ENCODE peak calls at places on chromosomes 5 and 9, in ten cellular contexts. One of them, this sample, is unnamed.

GRCh38 chr9:82599550-82599949 is 463.4 kb downstream of the RASEF start:
- DNase-seq in heart right ventricle: no peak
- DNase-seq in IMR-90: no peak
- DNase-seq in right lobe of liver: no peak
- DNase-seq in upper lobe of right lung: no peak
- DNase-seq in tibial nerve: no peak
- DNase-seq in AG10803: no peak
- DNase-seq in choroid plexus epithelial cell: no peak
- DNase-seq in SK-N-SH: no peak
- DNase-seq in HepG2: no peak
- DNase-seq in this sample: no peak

GRCh38 chr9:127708952-127709587 is 2.3 kb downstream of the CFAP157 start:
- DNase-seq in heart right ventricle: no peak
- DNase-seq in SK-N-SH: no peak
- DNase-seq in choroid plexus epithelial cell: no peak
- DNase-seq in right lobe of liver: no peak
- DNase-seq in tibial nerve: no peak
- DNase-seq in upper lobe of right lung: no peak
- DNase-seq in IMR-90: no peak
- DNase-seq in HepG2: no peak
- DNase-seq in AG10803: no peak
- DNase-seq in this sample: no peak

GRCh38 chr9:98374385-98375051 is 119.1 kb upstream of the TBC1D2 start:
- DNase-seq in tibial nerve: no peak
- DNase-seq in SK-N-SH: no peak
- DNase-seq in HepG2: peak; percentile 41
- DNase-seq in IMR-90: peak; percentile 96
- DNase-seq in upper lobe of right lung: no peak
- DNase-seq in right lobe of liver: no peak
- DNase-seq in heart right ventricle: no peak
- DNase-seq in AG10803: peak; percentile 87
- DNase-seq in choroid plexus epithelial cell: peak; percentile 81
- DNase-seq in this sample: no peak

GRCh38 chr9:4371108-4371507 is 71.2 kb upstream of the GLIS3 start:
- DNase-seq in choroid plexus epithelial cell: peak; percentile 68
- DNase-seq in SK-N-SH: no peak
- DNase-seq in IMR-90: peak; percentile 92
- DNase-seq in heart right ventricle: no peak
- DNase-seq in right lobe of liver: no peak
- DNase-seq in AG10803: peak; percentile 84
- DNase-seq in HepG2: no peak
- DNase-seq in upper lobe of right lung: no peak
- DNase-seq in tibial nerve: no peak
- DNase-seq in this sample: no peak

GRCh38 chr5:65718576-65719310 is 3.2 kb downstream of the SGTB start:
- DNase-seq in upper lobe of right lung: no peak
- DNase-seq in SK-N-SH: no peak
- DNase-seq in tibial nerve: no peak
- DNase-seq in choroid plexus epithelial cell: no peak
- DNase-seq in HepG2: no peak
- DNase-seq in IMR-90: no peak
- DNase-seq in right lobe of liver: no peak
- DNase-seq in AG10803: no peak
- DNase-seq in heart right ventricle: no peak
- DNase-seq in this sample: no peak

GRCh38 chr5:140393738-140394137 is 7.9 kb upstream of the ANKHD1 start:
- DNase-seq in IMR-90: no peak
- DNase-seq in heart right ventricle: no peak
- DNase-seq in AG10803: no peak
- DNase-seq in tibial nerve: no peak
- DNase-seq in choroid plexus epithelial cell: no peak
- DNase-seq in upper lobe of right lung: no peak
- DNase-seq in HepG2: no peak
- DNase-seq in right lobe of liver: no peak
- DNase-seq in SK-N-SH: no peak
- DNase-seq in this sample: no peak

GRCh38 chr9:18215626-18216025 is 258.3 kb upstream of the ADAMTSL1 start:
- DNase-seq in tibial nerve: no peak
- DNase-seq in right lobe of liver: no peak
- DNase-seq in choroid plexus epithelial cell: no peak
- DNase-seq in upper lobe of right lung: no peak
- DNase-seq in IMR-90: no peak
- DNase-seq in AG10803: peak; percentile 15
- DNase-seq in heart right ventricle: no peak
- DNase-seq in SK-N-SH: no peak
- DNase-seq in HepG2: no peak
- DNase-seq in this sample: no peak

GRCh38 chr9:89498845-89499480 is 1.1 kb upstream of the SEMA4D start:
- DNase-seq in heart right ventricle: no peak
- DNase-seq in tibial nerve: no peak
- DNase-seq in SK-N-SH: no peak
- DNase-seq in upper lobe of right lung: no peak
- DNase-seq in IMR-90: no peak
- DNase-seq in HepG2: no peak
- DNase-seq in AG10803: no peak
- DNase-seq in right lobe of liver: no peak
- DNase-seq in choroid plexus epithelial cell: no peak
- DNase-seq in this sample: no peak

GRCh38 chr5:151451626-151452520 is 4.5 kb downstream of the SLC36A1 start:
- DNase-seq in upper lobe of right lung: no peak
- DNase-seq in right lobe of liver: no peak
- DNase-seq in IMR-90: peak; percentile 69
- DNase-seq in choroid plexus epithelial cell: peak; percentile 43
- DNase-seq in AG10803: peak; percentile 29
- DNase-seq in tibial nerve: no peak
- DNase-seq in heart right ventricle: no peak
- DNase-seq in HepG2: peak; percentile 83
- DNase-seq in SK-N-SH: no peak
- DNase-seq in this sample: no peak

GRCh38 chr5:154686490-154686889 is 68.7 kb upstream of the LARP1 start:
- DNase-seq in tibial nerve: no peak
- DNase-seq in IMR-90: no peak
- DNase-seq in SK-N-SH: no peak
- DNase-seq in AG10803: no peak
- DNase-seq in heart right ventricle: no peak
- DNase-seq in upper lobe of right lung: no peak
- DNase-seq in HepG2: no peak
- DNase-seq in choroid plexus epithelial cell: peak; percentile 19
- DNase-seq in right lobe of liver: no peak
- DNase-seq in this sample: no peak

GRCh38 chr5:3339798-3340115 is 255.9 kb upstream of the IRX1 start:
- DNase-seq in choroid plexus epithelial cell: no peak
- DNase-seq in upper lobe of right lung: no peak
- DNase-seq in right lobe of liver: no peak
- DNase-seq in HepG2: no peak
- DNase-seq in tibial nerve: no peak
- DNase-seq in AG10803: no peak
- DNase-seq in heart right ventricle: no peak
- DNase-seq in IMR-90: no peak
- DNase-seq in SK-N-SH: no peak
- DNase-seq in this sample: no peak

GRCh38 chr9:78932849-78933627 is 636.1 kb downstream of the PSAT1 start:
- DNase-seq in IMR-90: peak; percentile 85
- DNase-seq in tibial nerve: no peak
- DNase-seq in choroid plexus epithelial cell: peak; percentile 77
- DNase-seq in right lobe of liver: no peak
- DNase-seq in upper lobe of right lung: no peak
- DNase-seq in SK-N-SH: no peak
- DNase-seq in HepG2: no peak
- DNase-seq in heart right ventricle: no peak
- DNase-seq in AG10803: peak; percentile 70
- DNase-seq in this sample: no peak

GRCh38 chr5:180860887-180861822 is at the start of gene ZFP62:
- DNase-seq in right lobe of liver: peak; percentile 94
- DNase-seq in upper lobe of right lung: peak; percentile 96
- DNase-seq in HepG2: peak; percentile 77
- DNase-seq in SK-N-SH: peak; percentile 94
- DNase-seq in IMR-90: peak; percentile 87
- DNase-seq in AG10803: peak; percentile 90
- DNase-seq in choroid plexus epithelial cell: peak; percentile 91
- DNase-seq in tibial nerve: peak; percentile 67
- DNase-seq in heart right ventricle: peak; percentile 91
- DNase-seq in this sample: peak; percentile 92
- TF ChIP-seq CTCF in right lobe of liver: peak; percentile 12
- TF ChIP-seq CTCF in upper lobe of right lung: peak; percentile 12
- TF ChIP-seq CTCF in HepG2: peak; percentile 4
- TF ChIP-seq CTCF in SK-N-SH: no peak
- TF ChIP-seq CTCF in IMR-90: no peak
- TF ChIP-seq CTCF in AG10803: no peak
- TF ChIP-seq CTCF in choroid plexus epithelial cell: no peak
- TF ChIP-seq CTCF in tibial nerve: no peak
- TF ChIP-seq CTCF in heart right ventricle: no peak
- TF ChIP-seq CTCF in this sample: no peak

GRCh38 chr5:958701-959571 is 49.7 kb upstream of the NKD2 start:
- DNase-seq in right lobe of liver: peak; percentile 84
- DNase-seq in IMR-90: peak; percentile 54
- DNase-seq in upper lobe of right lung: peak; percentile 74
- DNase-seq in AG10803: peak; percentile 88
- DNase-seq in SK-N-SH: peak; percentile 43
- DNase-seq in HepG2: peak; percentile 75
- DNase-seq in choroid plexus epithelial cell: no peak
- DNase-seq in heart right ventricle: peak; percentile 9
- DNase-seq in tibial nerve: no peak
- DNase-seq in this sample: no peak

GRCh38 chr5:959581-960531 is 48.7 kb upstream of the NKD2 start:
- DNase-seq in IMR-90: no peak
- DNase-seq in heart right ventricle: peak; percentile 3
- DNase-seq in tibial nerve: no peak
- DNase-seq in choroid plexus epithelial cell: no peak
- DNase-seq in right lobe of liver: no peak
- DNase-seq in upper lobe of right lung: peak; percentile 64
- DNase-seq in AG10803: no peak
- DNase-seq in SK-N-SH: peak; percentile 29
- DNase-seq in HepG2: no peak
- DNase-seq in this sample: no peak

GRCh38 chr5:957730-958485 is 50.7 kb upstream of the NKD2 start:
- DNase-seq in choroid plexus epithelial cell: no peak
- DNase-seq in AG10803: peak; percentile 32
- DNase-seq in upper lobe of right lung: peak; percentile 56
- DNase-seq in tibial nerve: no peak
- DNase-seq in HepG2: no peak
- DNase-seq in SK-N-SH: peak; percentile 41
- DNase-seq in heart right ventricle: peak; percentile 3
- DNase-seq in IMR-90: peak; percentile 9
- DNase-seq in right lobe of liver: no peak
- DNase-seq in this sample: no peak

GRCh38 chr5:956178-956761 is 52.3 kb upstream of the NKD2 start:
- DNase-seq in IMR-90: no peak
- DNase-seq in tibial nerve: no peak
- DNase-seq in HepG2: no peak
- DNase-seq in heart right ventricle: peak; percentile 2
- DNase-seq in upper lobe of right lung: peak; percentile 60
- DNase-seq in right lobe of liver: no peak
- DNase-seq in SK-N-SH: peak; percentile 2
- DNase-seq in choroid plexus epithelial cell: no peak
- DNase-seq in AG10803: no peak
- DNase-seq in this sample: no peak

GRCh38 chr5:956941-957729 is 51.5 kb upstream of the NKD2 start:
- DNase-seq in upper lobe of right lung: peak; percentile 64
- DNase-seq in AG10803: peak; percentile 94
- DNase-seq in heart right ventricle: peak; percentile 5
- DNase-seq in choroid plexus epithelial cell: peak; percentile 67
- DNase-seq in right lobe of liver: no peak
- DNase-seq in tibial nerve: no peak
- DNase-seq in SK-N-SH: peak; percentile 28
- DNase-seq in IMR-90: peak; percentile 90
- DNase-seq in HepG2: peak; percentile 77
- DNase-seq in this sample: no peak
- H3K4me3 ChIP-seq in upper lobe of right lung: no peak overlapping the region
- H3K4me3 ChIP-seq in AG10803: no peak overlapping the region
- H3K4me3 ChIP-seq in heart right ventricle: no peak overlapping the region
- H3K4me3 ChIP-seq in choroid plexus epithelial cell: no peak overlapping the region
- H3K4me3 ChIP-seq in right lobe of liver: no peak overlapping the region
- H3K4me3 ChIP-seq in tibial nerve: no peak overlapping the region
- H3K4me3 ChIP-seq in SK-N-SH: peak overlapping the region; percentile 36
- H3K4me3 ChIP-seq in IMR-90: no peak overlapping the region
- H3K4me3 ChIP-seq in HepG2: peak overlapping the region; percentile 5
- H3K4me3 ChIP-seq in this sample: no peak overlapping the region

GRCh38 chr5:1886634-1887399 is 4.1 kb upstream of the IRX4 start:
- DNase-seq in AG10803: no peak
- DNase-seq in HepG2: no peak
- DNase-seq in tibial nerve: no peak
- DNase-seq in upper lobe of right lung: no peak
- DNase-seq in IMR-90: no peak
- DNase-seq in heart right ventricle: no peak
- DNase-seq in choroid plexus epithelial cell: no peak
- DNase-seq in SK-N-SH: no peak
- DNase-seq in right lobe of liver: no peak
- DNase-seq in this sample: no peak
- TF ChIP-seq CTCF in AG10803: no peak
- TF ChIP-seq CTCF in HepG2: no peak
- TF ChIP-seq CTCF in tibial nerve: no peak
- TF ChIP-seq CTCF in upper lobe of right lung: no peak
- TF ChIP-seq CTCF in IMR-90: no peak
- TF ChIP-seq CTCF in heart right ventricle: no peak
- TF ChIP-seq CTCF in choroid plexus epithelial cell: no peak
- TF ChIP-seq CTCF in SK-N-SH: no peak
- TF ChIP-seq CTCF in right lobe of liver: no peak
- TF ChIP-seq CTCF in this sample: no peak

GRCh38 chr5:54841481-54841880 is 143.9 kb downstream of the ESM1 start:
- DNase-seq in HepG2: no peak
- DNase-seq in IMR-90: no peak
- DNase-seq in tibial nerve: no peak
- DNase-seq in SK-N-SH: no peak
- DNase-seq in choroid plexus epithelial cell: no peak
- DNase-seq in upper lobe of right lung: no peak
- DNase-seq in AG10803: no peak
- DNase-seq in heart right ventricle: no peak
- DNase-seq in right lobe of liver: no peak
- DNase-seq in this sample: no peak

GRCh38 chr5:54845567-54845941 is 139.8 kb downstream of the ESM1 start:
- DNase-seq in tibial nerve: no peak
- DNase-seq in HepG2: no peak
- DNase-seq in heart right ventricle: no peak
- DNase-seq in right lobe of liver: no peak
- DNase-seq in choroid plexus epithelial cell: peak; percentile 67
- DNase-seq in IMR-90: peak; percentile 75
- DNase-seq in upper lobe of right lung: no peak
- DNase-seq in AG10803: peak; percentile 54
- DNase-seq in SK-N-SH: no peak
- DNase-seq in this sample: no peak

DNA sequence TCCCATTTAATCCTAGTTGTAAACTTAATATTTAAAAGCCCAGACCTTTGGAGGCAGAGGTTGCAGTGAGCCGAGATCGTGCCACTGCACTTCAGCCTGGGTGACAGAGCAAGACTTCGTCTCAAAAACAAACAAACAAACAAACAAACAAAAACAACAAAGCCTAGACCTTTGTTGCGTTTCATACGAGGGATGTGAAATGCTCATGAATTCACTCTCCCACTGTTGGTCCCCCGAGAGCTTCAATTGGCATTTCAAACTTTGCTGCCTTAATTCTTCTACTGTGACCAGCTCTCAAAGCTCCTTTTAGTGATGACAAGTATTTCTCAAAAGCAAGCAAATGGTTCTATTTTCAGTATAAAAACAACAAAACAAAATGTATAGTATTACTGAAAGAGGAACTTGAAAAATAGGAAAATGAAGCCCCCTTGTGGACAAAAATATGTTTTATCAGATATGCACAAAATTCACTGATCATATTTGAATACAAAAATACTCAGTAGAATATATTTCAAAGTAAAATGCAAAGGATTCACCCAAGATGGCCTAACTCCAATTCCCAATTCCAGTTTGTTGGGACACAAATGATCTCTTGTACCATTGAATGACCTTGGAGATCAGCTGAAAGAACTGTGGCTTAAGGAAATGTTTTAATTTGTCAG is 140.4 kb downstream of the ESM1 start:
- DNase-seq in tibial nerve: no peak
- DNase-seq in AG10803: peak; percentile 76
- DNase-seq in right lobe of liver: no peak
- DNase-seq in choroid plexus epithelial cell: peak; percentile 83
- DNase-seq in heart right ventricle: no peak
- DNase-seq in HepG2: peak; percentile 8
- DNase-seq in IMR-90: peak; percentile 79
- DNase-seq in upper lobe of right lung: no peak
- DNase-seq in SK-N-SH: peak; percentile 15
- DNase-seq in this sample: no peak
- H3K4me3 ChIP-seq in tibial nerve: no peak overlapping the region
- H3K4me3 ChIP-seq in AG10803: no peak overlapping the region
- H3K4me3 ChIP-seq in right lobe of liver: peak overlapping the region; percentile 8
- H3K4me3 ChIP-seq in choroid plexus epithelial cell: peak overlapping the region; percentile 32
- H3K4me3 ChIP-seq in heart right ventricle: peak overlapping the region; percentile 46
- H3K4me3 ChIP-seq in HepG2: no peak overlapping the region
- H3K4me3 ChIP-seq in IMR-90: no peak overlapping the region
- H3K4me3 ChIP-seq in upper lobe of right lung: peak overlapping the region; percentile 29
- H3K4me3 ChIP-seq in SK-N-SH: no peak overlapping the region
- H3K4me3 ChIP-seq in this sample: no peak overlapping the region